ENCODE peak calls at places on chromosomes 11 and 22, in four cellular contexts. M is spleen, Y is hepatocyte, F is DND-41. B is an unnamed sample.

GRCh38 chr22:25540912-25541660 is 23.4 kb upstream of the GRK3 start:
- DNase-seq in Y (no peak), F (no peak), M (no peak), B (no peak)

GRCh38 chr22:35315855-35316745 is 16.4 kb downstream of the TOM1 start:
- DNase-seq in Y (no peak), F (no peak), M (peak; percentile 64), B (peak; percentile 35)

GRCh38 chr22:22060200-22061084 is 77.9 kb upstream of the TOP3B start:
- DNase-seq in F (peak; percentile 55), M (peak; percentile 95), Y (peak; percentile 64), B (no peak)

GRCh38 chr11:120215634-120216033 is 4.8 kb downstream of the OAF start:
- DNase-seq in F (no peak), Y (no peak), M (no peak), B (no peak)

GRCh38 chr11:441418-442274 is at the start of gene ANO9:
- DNase-seq in F (no peak), M (peak; percentile 89), Y (peak; percentile 84), B (peak; percentile 77)

GRCh38 chr11:92765965-92766371 is 203.5 kb upstream of the MTNR1B start:
- DNase-seq in Y (no peak), F (no peak), M (peak; percentile 76), B (no peak)

GRCh38 chr11:120228794-120229384 is 11.1 kb upstream of the POU2F3 start:
- DNase-seq in Y (no peak), M (no peak), F (no peak), B (no peak)

GRCh38 chr11:88188251-88189030 is 13.2 kb upstream of the RAB38 start:
- DNase-seq in F (no peak), Y (peak; percentile 65), M (no peak), B (no peak)

GRCh38 chr22:35229865-35230264 is 27.4 kb upstream of the HMGXB4 start:
- DNase-seq in F (no peak), M (no peak), Y (no peak), B (no peak)

GRCh38 chr11:74559934-74560309 is 32.5 kb upstream of the POLD3 start:
- DNase-seq in Y (no peak), M (no peak), F (no peak), B (no peak)

GRCh38 chr11:8566613-8567210 is 27.3 kb downstream of the STK33 start:
- DNase-seq in M (no peak), F (no peak), Y (peak; percentile 63), B (no peak)

GRCh38 chr22:50218153-50218995 is 17.6 kb downstream of the SELENOO start:
- DNase-seq in M (no peak), Y (no peak), F (no peak), B (peak; percentile 61)

GRCh38 chr11:83467841-83468240 is 181.7 kb upstream of the CCDC90B start:
- DNase-seq in F (no peak), M (no peak), Y (no peak), B (no peak)

GRCh38 chr11:88555829-88556202 is 218.3 kb upstream of the CTSC start:
- DNase-seq in Y (no peak), M (no peak), F (no peak), B (no peak)

GRCh38 chr22:43066844-43067385 is 22.3 kb downstream of the TTLL1 start:
- DNase-seq in F (no peak), Y (peak; percentile 66), M (no peak), B (no peak)

GRCh38 chr11:120249279-120250022 is 9.5 kb downstream of the POU2F3 start:
- DNase-seq in Y (no peak), F (no peak), M (peak; percentile 29), B (no peak)

GRCh38 chr11:114683007-114683406 is 4.7 kb downstream of the NXPE2 start:
- DNase-seq in M (no peak), F (no peak), Y (no peak), B (no peak)

GRCh38 chr11:114280696-114281095 is 15.5 kb upstream of the NNMT start:
- DNase-seq in Y (peak; percentile 81), M (peak; percentile 83), F (peak; percentile 27), B (no peak)

GRCh38 chr22:28297504-28297903 is 378.4 kb upstream of the PITPNB start:
- DNase-seq in M (no peak), Y (no peak), F (no peak), B (no peak)

GRCh38 chr11:63847363-63847762 is 8.5 kb downstream of the MARK2 start:
- DNase-seq in F (no peak), M (no peak), Y (no peak), B (no peak)

GRCh38 chr11:120391854-120392253 is 55.6 kb downstream of the ARHGEF12 start:
- DNase-seq in F (no peak), M (no peak), Y (peak; percentile 9), B (no peak)

GRCh38 chr22:49768077-49768476 is 59.6 kb downstream of the BRD1 start:
- DNase-seq in Y (no peak), F (no peak), M (peak; percentile 54), B (no peak)

GRCh38 chr11:65559535-65559934 is 1.4 kb upstream of the LTBP3 start:
- DNase-seq in Y (no peak), M (no peak), F (no peak), B (no peak)
- H3K4me3 ChIP-seq in Y (no peak overlapping the region), M (no peak overlapping the region), F (no peak overlapping the region), B (no peak overlapping the region)

DNA sequence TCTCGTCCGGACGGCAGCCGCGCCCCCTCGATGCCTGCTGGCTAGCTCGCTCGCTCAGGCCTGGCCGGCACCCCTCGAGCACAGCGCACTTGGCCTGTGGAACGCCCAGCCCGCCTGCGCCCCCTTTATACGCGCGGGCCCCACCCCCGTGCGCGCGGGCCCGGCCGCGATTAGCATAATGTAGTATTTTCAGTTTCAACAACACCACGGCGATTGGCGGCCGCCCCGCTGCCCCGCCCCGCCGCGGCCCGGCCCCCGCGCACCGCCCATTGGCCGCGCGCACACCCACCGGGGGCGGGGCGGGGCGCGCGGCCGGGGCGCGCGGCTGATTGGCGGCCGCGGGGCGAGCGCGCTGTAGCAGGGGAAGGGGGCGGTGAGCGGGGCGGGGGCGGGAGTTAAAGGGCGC is at the start of gene CDKN1C:
- DNase-seq in F (no peak), Y (peak; percentile 93), M (peak; percentile 95), B (no peak)
- H3K27ac ChIP-seq in F (no peak within 1 kb of the TSS), Y (peak within 1 kb of the TSS; percentile 94), M (peak within 1 kb of the TSS; percentile 87), B (peak within 1 kb of the TSS; percentile 15)

DNA sequence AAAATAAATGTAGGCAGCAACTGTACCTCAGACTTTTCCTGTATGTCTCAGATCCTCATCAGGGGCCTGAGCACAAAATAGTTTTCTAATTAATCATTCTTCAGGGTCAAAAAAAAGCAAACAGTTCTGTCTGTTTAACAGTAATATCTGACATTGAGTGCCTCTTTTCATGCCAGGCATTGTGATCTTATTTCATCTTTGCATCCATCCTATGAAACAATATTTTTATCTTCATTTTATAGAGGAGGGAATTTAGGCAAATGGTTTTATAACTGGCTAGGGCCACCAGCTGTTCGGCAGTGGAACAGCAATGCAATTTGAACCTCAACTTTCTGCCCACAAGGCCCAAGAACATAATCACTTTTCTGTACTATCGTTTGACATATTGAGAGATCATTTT is 145.6 kb downstream of the WNT7B start:
- DNase-seq in Y (no peak), F (no peak), M (no peak), B (no peak)
- TF ChIP-seq CTCF in Y (peak; percentile 18), F (peak; percentile 31), M (no peak), B (peak; percentile 12)

DNA sequence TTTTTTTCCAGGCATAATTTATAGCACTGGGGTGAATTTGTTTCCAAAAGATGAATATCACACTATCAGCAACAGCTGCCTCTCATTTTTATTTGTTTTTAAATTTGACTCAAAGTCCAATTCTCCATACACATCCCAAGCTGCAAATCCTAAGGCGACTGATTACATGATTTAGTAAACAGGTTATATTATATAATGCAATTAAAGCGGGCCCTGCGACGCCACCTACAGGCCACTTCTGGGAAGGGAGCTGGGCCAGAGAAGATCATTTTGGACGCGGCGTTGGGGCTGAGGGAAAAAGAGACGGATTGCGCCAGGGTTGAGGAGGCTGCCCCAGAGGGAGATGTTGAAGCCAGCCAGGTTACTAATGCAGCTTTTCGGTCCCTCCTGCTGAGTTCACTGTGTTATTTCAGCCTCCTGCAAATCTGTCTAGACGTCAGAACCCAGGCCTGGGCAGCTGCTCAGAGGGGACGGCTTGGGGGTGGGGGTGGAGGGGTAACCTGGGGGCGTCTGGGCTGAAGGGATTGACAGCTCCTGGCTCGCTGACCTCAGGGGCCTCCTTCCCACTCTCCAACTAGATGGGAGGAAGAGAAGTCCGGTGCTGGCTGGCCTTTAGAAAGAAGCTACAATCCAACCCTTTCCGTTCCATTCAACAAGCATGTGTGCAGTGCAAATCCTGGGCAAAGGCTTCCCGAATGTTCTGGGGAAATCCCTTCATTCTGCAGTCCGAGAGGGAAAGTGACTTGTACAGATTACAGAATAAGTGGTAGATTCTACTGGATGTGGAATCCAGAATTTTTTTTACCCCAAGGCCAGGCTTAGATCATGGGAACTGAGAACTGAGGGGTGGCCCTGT is 150.1 kb downstream of the FEZ1 start:
- DNase-seq in Y (peak; percentile 84), M (peak; percentile 78), F (peak; percentile 35), B (no peak)
- H3K4me3 ChIP-seq in Y (no peak overlapping the region), M (no peak overlapping the region), F (no peak overlapping the region), B (no peak overlapping the region)

GRCh38 chr22:38866024-38866398 is 6.0 kb downstream of the CBX6 start:
- DNase-seq in F (no peak), M (no peak), Y (no peak), B (no peak)
- H3K27ac ChIP-seq in F (no peak overlapping the region), M (peak overlapping the region; percentile 65), Y (no peak overlapping the region), B (no peak overlapping the region)

B was measured in RWPE2.